ENCODE peak calls at places on chromosomes 2 and 18, in eight cellular contexts. One of them, this sample, is unnamed.

GRCh38 chr2:109438773-109439191 is 175.0 kb downstream of the SEPTIN10 start:
- DNase-seq in activated T-cell treated with anti-CD3 and anti-CD28 coated beads for 48 hours: no peak
- DNase-seq in astrocyte of the spinal cord: peak
- DNase-seq in activated naive CD8-positive, alpha-beta T cell treated with anti-CD3 and anti-CD28 coated beads for 36 hours: no peak
- DNase-seq in HCT116: no peak
- DNase-seq in mammary epithelial cell: peak
- DNase-seq in left ventricle myocardium inferior: peak
- DNase-seq in ELF-1: no peak
- DNase-seq in this sample: peak

GRCh38 chr2:126085396-126085795 is 570.6 kb upstream of the GYPC start:
- DNase-seq in mammary epithelial cell: no peak
- DNase-seq in activated T-cell treated with anti-CD3 and anti-CD28 coated beads for 48 hours: no peak
- DNase-seq in astrocyte of the spinal cord: no peak
- DNase-seq in HCT116: no peak
- DNase-seq in left ventricle myocardium inferior: no peak
- DNase-seq in activated naive CD8-positive, alpha-beta T cell treated with anti-CD3 and anti-CD28 coated beads for 36 hours: no peak
- DNase-seq in ELF-1: no peak
- DNase-seq in this sample: no peak

GRCh38 chr2:1661891-1662605 is 82.3 kb downstream of the PXDN start:
- DNase-seq in left ventricle myocardium inferior: no peak
- DNase-seq in astrocyte of the spinal cord: no peak
- DNase-seq in ELF-1: no peak
- DNase-seq in activated naive CD8-positive, alpha-beta T cell treated with anti-CD3 and anti-CD28 coated beads for 36 hours: no peak
- DNase-seq in HCT116: no peak
- DNase-seq in mammary epithelial cell: no peak
- DNase-seq in activated T-cell treated with anti-CD3 and anti-CD28 coated beads for 48 hours: no peak
- DNase-seq in this sample: no peak

GRCh38 chr18:2518473-2518872 is 52.8 kb downstream of the METTL4 start:
- DNase-seq in HCT116: no peak
- DNase-seq in mammary epithelial cell: no peak
- DNase-seq in ELF-1: peak
- DNase-seq in activated T-cell treated with anti-CD3 and anti-CD28 coated beads for 48 hours: no peak
- DNase-seq in astrocyte of the spinal cord: no peak
- DNase-seq in activated naive CD8-positive, alpha-beta T cell treated with anti-CD3 and anti-CD28 coated beads for 36 hours: no peak
- DNase-seq in left ventricle myocardium inferior: no peak
- DNase-seq in this sample: no peak

GRCh38 chr2:236693531-236693930 is 123.9 kb downstream of the ACKR3 start:
- DNase-seq in activated T-cell treated with anti-CD3 and anti-CD28 coated beads for 48 hours: no peak
- DNase-seq in left ventricle myocardium inferior: no peak
- DNase-seq in activated naive CD8-positive, alpha-beta T cell treated with anti-CD3 and anti-CD28 coated beads for 36 hours: no peak
- DNase-seq in ELF-1: peak
- DNase-seq in astrocyte of the spinal cord: no peak
- DNase-seq in mammary epithelial cell: no peak
- DNase-seq in HCT116: no peak
- DNase-seq in this sample: no peak

GRCh38 chr18:7488571-7488970 is 78.5 kb upstream of the PTPRM start:
- DNase-seq in activated T-cell treated with anti-CD3 and anti-CD28 coated beads for 48 hours: no peak
- DNase-seq in mammary epithelial cell: no peak
- DNase-seq in HCT116: no peak
- DNase-seq in left ventricle myocardium inferior: no peak
- DNase-seq in astrocyte of the spinal cord: no peak
- DNase-seq in activated naive CD8-positive, alpha-beta T cell treated with anti-CD3 and anti-CD28 coated beads for 36 hours: no peak
- DNase-seq in ELF-1: no peak
- DNase-seq in this sample: no peak

GRCh38 chr18:44747157-44747556 is 66.5 kb downstream of the SETBP1 start:
- DNase-seq in activated T-cell treated with anti-CD3 and anti-CD28 coated beads for 48 hours: no peak
- DNase-seq in activated naive CD8-positive, alpha-beta T cell treated with anti-CD3 and anti-CD28 coated beads for 36 hours: no peak
- DNase-seq in left ventricle myocardium inferior: no peak
- DNase-seq in ELF-1: no peak
- DNase-seq in astrocyte of the spinal cord: no peak
- DNase-seq in mammary epithelial cell: no peak
- DNase-seq in HCT116: no peak
- DNase-seq in this sample: no peak

GRCh38 chr2:227390468-227391256 is 2.9 kb upstream of the SCYGR1 start:
- DNase-seq in HCT116: no peak
- DNase-seq in activated naive CD8-positive, alpha-beta T cell treated with anti-CD3 and anti-CD28 coated beads for 36 hours: no peak
- DNase-seq in activated T-cell treated with anti-CD3 and anti-CD28 coated beads for 48 hours: no peak
- DNase-seq in mammary epithelial cell: no peak
- DNase-seq in ELF-1: peak
- DNase-seq in astrocyte of the spinal cord: no peak
- DNase-seq in left ventricle myocardium inferior: no peak
- DNase-seq in this sample: no peak

GRCh38 chr2:80454628-80455027 is 150.1 kb upstream of the LRRTM1 start:
- DNase-seq in astrocyte of the spinal cord: no peak
- DNase-seq in ELF-1: no peak
- DNase-seq in activated T-cell treated with anti-CD3 and anti-CD28 coated beads for 48 hours: no peak
- DNase-seq in activated naive CD8-positive, alpha-beta T cell treated with anti-CD3 and anti-CD28 coated beads for 36 hours: no peak
- DNase-seq in mammary epithelial cell: no peak
- DNase-seq in left ventricle myocardium inferior: peak
- DNase-seq in HCT116: no peak
- DNase-seq in this sample: no peak

GRCh38 chr2:11698009-11698922 is 28.3 kb upstream of the NTSR2 start:
- DNase-seq in HCT116: no peak
- DNase-seq in ELF-1: no peak
- DNase-seq in activated T-cell treated with anti-CD3 and anti-CD28 coated beads for 48 hours: no peak
- DNase-seq in astrocyte of the spinal cord: peak
- DNase-seq in activated naive CD8-positive, alpha-beta T cell treated with anti-CD3 and anti-CD28 coated beads for 36 hours: no peak
- DNase-seq in mammary epithelial cell: no peak
- DNase-seq in left ventricle myocardium inferior: peak
- DNase-seq in this sample: no peak

GRCh38 chr2:125559186-125559585 is 1096.8 kb upstream of the GYPC start:
- DNase-seq in astrocyte of the spinal cord: no peak
- DNase-seq in ELF-1: no peak
- DNase-seq in activated naive CD8-positive, alpha-beta T cell treated with anti-CD3 and anti-CD28 coated beads for 36 hours: no peak
- DNase-seq in mammary epithelial cell: no peak
- DNase-seq in HCT116: no peak
- DNase-seq in left ventricle myocardium inferior: no peak
- DNase-seq in activated T-cell treated with anti-CD3 and anti-CD28 coated beads for 48 hours: no peak
- DNase-seq in this sample: no peak

GRCh38 chr2:163182764-163183354 is 344.3 kb upstream of the KCNH7 start:
- DNase-seq in HCT116: no peak
- DNase-seq in activated naive CD8-positive, alpha-beta T cell treated with anti-CD3 and anti-CD28 coated beads for 36 hours: no peak
- DNase-seq in mammary epithelial cell: no peak
- DNase-seq in left ventricle myocardium inferior: no peak
- DNase-seq in activated T-cell treated with anti-CD3 and anti-CD28 coated beads for 48 hours: no peak
- DNase-seq in ELF-1: no peak
- DNase-seq in astrocyte of the spinal cord: peak
- DNase-seq in this sample: no peak

GRCh38 chr2:222835142-222835822 is 25.6 kb upstream of the ACSL3 start:
- DNase-seq in astrocyte of the spinal cord: no peak
- DNase-seq in mammary epithelial cell: peak
- DNase-seq in ELF-1: no peak
- DNase-seq in activated naive CD8-positive, alpha-beta T cell treated with anti-CD3 and anti-CD28 coated beads for 36 hours: no peak
- DNase-seq in activated T-cell treated with anti-CD3 and anti-CD28 coated beads for 48 hours: no peak
- DNase-seq in left ventricle myocardium inferior: no peak
- DNase-seq in HCT116: no peak
- DNase-seq in this sample: no peak

GRCh38 chr2:11582526-11583202 is 48.8 kb downstream of the GREB1 start:
- DNase-seq in ELF-1: peak
- DNase-seq in activated T-cell treated with anti-CD3 and anti-CD28 coated beads for 48 hours: peak
- DNase-seq in astrocyte of the spinal cord: peak
- DNase-seq in activated naive CD8-positive, alpha-beta T cell treated with anti-CD3 and anti-CD28 coated beads for 36 hours: peak
- DNase-seq in left ventricle myocardium inferior: peak
- DNase-seq in mammary epithelial cell: peak
- DNase-seq in HCT116: peak
- DNase-seq in this sample: no peak